ENCODE peak calls at places on chromosomes 5 and 9, in eight cellular contexts. H, P, X, Z, C, L, M and F are unnamed samples.
A peak's percentile ranks its signal among the peaks of the same experiment; 100 is the strongest.

GRCh38 chr9:126621919-126622735 is 8.4 kb downstream of the LMX1B start:
- DNase-seq in H (no peak), P (peak; percentile 1), X (no peak), Z (no peak), C (no peak), L (no peak), M (no peak), F (no peak)

GRCh38 chr5:31579558-31579957 is 47.5 kb downstream of the C5orf22 start:
- DNase-seq in H (no peak), P (no peak), X (no peak), Z (no peak), C (no peak), L (no peak), M (no peak), F (no peak)

GRCh38 chr9:104858271-104858670 is 69.7 kb downstream of the ABCA1 start:
- DNase-seq in H (no peak), P (no peak), X (no peak), Z (peak; percentile 88), C (no peak), L (no peak), M (no peak), F (no peak)

GRCh38 chr5:127757576-127757975 is 54.4 kb downstream of the CCDC192 start:
- DNase-seq in H (no peak), P (no peak), X (peak; percentile 27), Z (peak; percentile 64), C (peak; percentile 76), L (no peak), M (peak; percentile 39), F (peak; percentile 74)

GRCh38 chr9:70133253-70134208 is 89.9 kb downstream of the MAMDC2 start:
- DNase-seq in H (no peak), P (no peak), X (no peak), Z (no peak), C (no peak), L (no peak), M (no peak), F (no peak)

GRCh38 chr5:76325876-76326491 is 77.1 kb upstream of the IQGAP2 start:
- DNase-seq in H (no peak), P (no peak), X (no peak), Z (no peak), C (no peak), L (no peak), M (peak; percentile 59), F (no peak)

GRCh38 chr9:94818196-94818541 is 91.7 kb downstream of the AOPEP start:
- DNase-seq in H (no peak), P (no peak), X (no peak), Z (no peak), C (no peak), L (no peak), M (no peak), F (no peak)

GRCh38 chr5:68562308-68562707 is 346.8 kb downstream of the PIK3R1 start:
- DNase-seq in H (no peak), P (no peak), X (peak; percentile 52), Z (peak; percentile 58), C (no peak), L (no peak), M (no peak), F (peak; percentile 68)

GRCh38 chr5:174723979-174724483 is 351 bp upstream of the MSX2 start:
- DNase-seq in H (no peak), P (no peak), X (no peak), Z (peak; percentile 8), C (peak; percentile 23), L (no peak), M (no peak), F (peak; percentile 43)
- TF ChIP-seq CTCF in H (no peak), P (no peak), X (no peak), Z (no peak), C (no peak), L (no peak), M (no peak), F (no peak)

DNA sequence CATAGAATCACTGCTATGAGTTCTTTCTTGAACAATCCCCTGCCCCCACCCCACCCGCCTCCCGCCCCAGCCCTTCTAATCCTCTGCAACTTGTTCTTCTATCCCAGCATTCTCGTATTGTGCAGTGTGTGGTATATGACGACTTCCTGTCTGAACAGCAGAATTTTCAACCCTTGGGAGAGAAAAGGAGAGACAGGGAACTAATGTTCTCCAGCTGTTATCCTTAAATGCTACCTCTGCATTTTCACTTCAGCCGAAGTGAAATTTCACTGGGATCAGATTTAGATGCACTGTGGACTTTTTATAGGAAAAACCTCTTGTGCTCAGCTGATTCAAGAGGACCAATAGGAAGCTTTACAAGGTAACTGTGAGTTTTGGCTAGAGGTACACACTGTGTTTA is 2.2 kb downstream of the FBXL7 start:
- DNase-seq in H (no peak), P (no peak), X (no peak), Z (peak; percentile 57), C (no peak), L (no peak), M (no peak), F (no peak)
- TF ChIP-seq CTCF in H (no peak), P (no peak), X (no peak), Z (no peak), C (no peak), L (no peak), M (no peak), F (no peak)

DNA sequence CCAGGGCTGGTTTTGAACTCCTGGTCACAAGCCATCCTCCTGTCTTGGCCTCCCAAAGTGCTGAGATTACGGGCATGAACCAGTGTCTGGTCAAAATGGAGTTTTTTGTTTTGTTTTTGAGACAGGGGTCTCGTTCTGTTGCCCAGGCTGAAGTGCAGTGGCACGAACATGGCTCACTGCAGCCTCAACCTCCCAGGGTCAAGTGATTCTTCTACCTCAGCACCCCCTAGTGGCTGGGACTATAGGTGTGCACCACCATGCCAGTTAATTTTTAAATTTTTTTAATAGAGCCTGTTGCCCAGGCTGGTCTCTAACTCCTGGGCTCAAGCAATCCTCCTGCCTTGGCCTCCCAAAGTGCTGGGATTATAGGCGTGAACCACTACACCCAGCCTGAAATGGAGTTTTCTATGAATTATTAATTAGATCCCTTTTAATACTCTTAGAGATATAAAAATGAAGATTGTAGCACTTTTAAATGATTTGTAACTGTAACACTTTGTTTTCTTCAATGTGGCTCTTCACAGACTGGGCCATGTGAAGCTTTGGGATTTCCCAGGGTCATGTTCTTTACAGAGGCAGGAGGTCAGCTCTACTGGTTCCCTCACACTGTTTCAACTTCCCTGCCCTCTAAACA is 32.6 kb upstream of the SPARC start:
- DNase-seq in H (no peak), P (peak; percentile 61), X (no peak), Z (peak; percentile 73), C (peak; percentile 33), L (peak; percentile 17), M (peak; percentile 44), F (peak; percentile 82)
- TF ChIP-seq CTCF in H (peak; percentile 45), P (peak; percentile 73), X (peak; percentile 72), Z (peak; percentile 71), C (peak; percentile 40), L (peak; percentile 58), M (peak; percentile 69), F (peak; percentile 72)

DNA sequence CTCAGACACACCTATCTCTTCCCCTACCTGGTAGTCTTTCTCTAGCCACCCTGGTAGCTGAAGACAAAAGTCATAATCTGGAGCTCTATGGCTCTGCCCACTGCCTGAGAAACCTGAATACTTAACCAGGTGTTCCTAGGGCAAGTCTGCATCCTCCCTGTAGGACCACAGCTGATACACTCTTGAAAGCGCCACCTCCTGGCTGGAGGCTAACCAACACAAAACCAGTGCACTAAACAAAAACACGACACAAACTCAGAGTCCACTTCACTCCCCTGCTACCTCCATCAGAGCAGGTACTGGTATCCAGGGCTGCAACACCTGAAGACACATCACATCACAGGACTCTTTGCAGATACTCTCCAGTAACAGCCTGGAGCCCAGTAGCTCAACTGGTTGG is 84.6 kb upstream of the ANXA1 start:
- DNase-seq in H (no peak), P (no peak), X (no peak), Z (no peak), C (no peak), L (no peak), M (no peak), F (no peak)
- TF ChIP-seq CTCF in H (no peak), P (no peak), X (peak; percentile 18), Z (no peak), C (no peak), L (no peak), M (no peak), F (no peak)

GRCh38 chr5:137315534-137316345 is 183.4 kb downstream of the SPOCK1 start:
- DNase-seq in H (no peak), P (no peak), X (no peak), Z (peak; percentile 40), C (no peak), L (no peak), M (no peak), F (no peak)
- TF ChIP-seq CTCF in H (no peak), P (no peak), X (no peak), Z (no peak), C (no peak), L (no peak), M (no peak), F (no peak)